ENCODE peak calls at places on chromosomes 16 and 17, in seven cellular contexts. F, I, W, U, J, S and V are unnamed samples.

GRCh38 chr16:54447606-54448440 is 161.2 kb upstream of the IRX3 start:
- DNase-seq in F (peak; percentile 49), I (no peak), W (peak; percentile 93), U (peak; percentile 86), J (no peak), S (no peak), V (no peak)

GRCh38 chr17:78677303-78678219 is 100.4 kb upstream of the DNAH17 start:
- DNase-seq in F (peak; percentile 53), I (no peak), W (peak; percentile 35), U (peak; percentile 32), J (no peak), S (no peak), V (no peak)

GRCh38 chr16:81521141-81521626 is 76.6 kb downstream of the CMIP start:
- DNase-seq in F (no peak), I (no peak), W (no peak), U (peak; percentile 82), J (peak; percentile 68), S (peak; percentile 90), V (no peak)

GRCh38 chr16:4373356-4373908 is 1.8 kb downstream of the VASN start:
- DNase-seq in F (peak; percentile 56), I (no peak), W (peak; percentile 48), U (no peak), J (no peak), S (no peak), V (no peak)

GRCh38 chr16:27222499-27223225 is 19.3 kb downstream of the KDM8 start:
- DNase-seq in F (no peak), I (no peak), W (peak; percentile 28), U (peak; percentile 50), J (no peak), S (no peak), V (peak; percentile 78)

GRCh38 chr16:31696968-31697743 is 169.5 kb downstream of the AHSP start:
- DNase-seq in F (peak; percentile 42), I (no peak), W (peak; percentile 55), U (peak; percentile 21), J (no peak), S (no peak), V (peak; percentile 59)

GRCh38 chr17:39351508-39351907 is 49.9 kb downstream of the FBXL20 start:
- DNase-seq in F (peak; percentile 18), I (no peak), W (no peak), U (peak; percentile 19), J (no peak), S (no peak), V (no peak)

GRCh38 chr17:51435171-51435552 is 174.8 kb downstream of the UTP18 start:
- DNase-seq in F (no peak), I (no peak), W (no peak), U (no peak), J (no peak), S (no peak), V (no peak)

GRCh38 chr17:45018514-45019176 is 32.8 kb downstream of the DCAKD start:
- DNase-seq in F (no peak), I (peak; percentile 22), W (peak; percentile 45), U (no peak), J (no peak), S (no peak), V (peak; percentile 41)

GRCh38 chr16:82016268-82016667 is 5.0 kb upstream of the SDR42E1 start:
- DNase-seq in F (peak; percentile 35), I (peak; percentile 2), W (peak; percentile 41), U (no peak), J (no peak), S (no peak), V (no peak)

GRCh38 chr17:53626286-53626685 is 196.4 kb upstream of the KIF2B start:
- DNase-seq in F (peak; percentile 24), I (no peak), W (peak; percentile 91), U (peak; percentile 72), J (no peak), S (no peak), V (peak; percentile 71)

GRCh38 chr16:19948186-19949104 is 63.8 kb upstream of the GPRC5B start:
- DNase-seq in F (peak; percentile 19), I (no peak), W (no peak), U (peak; percentile 43), J (no peak), S (no peak), V (no peak)

GRCh38 chr16:18792836-18793433 is 2.8 kb upstream of the RPS15A start:
- DNase-seq in F (no peak), I (no peak), W (peak; percentile 50), U (peak; percentile 59), J (no peak), S (no peak), V (peak; percentile 49)

GRCh38 chr17:76398523-76399174 is 14.2 kb downstream of the SPHK1 start:
- DNase-seq in F (no peak), I (no peak), W (peak; percentile 35), U (peak; percentile 78), J (no peak), S (no peak), V (no peak)

GRCh38 chr17:34207572-34207971 is 47.5 kb upstream of the CCL2 start:
- DNase-seq in F (no peak), I (no peak), W (peak; percentile 21), U (no peak), J (no peak), S (no peak), V (no peak)